ENCODE peak calls at places on chromosomes 11 and 22, in five cellular contexts. D is ELF-1; R is RPMI7951; T is CD4-positive, CD25-positive, alpha-beta regulatory T cell; C is GDM1. X is an unnamed sample.

GRCh38 chr11:72578991-72579815 is 95.0 kb downstream of the PDE2A start:
- DNase-seq in R (no peak), D (no peak), T (no peak), C (no peak), X (no peak)

GRCh38 chr11:19832166-19832750 is 119.6 kb downstream of the NAV2 start:
- DNase-seq in D (no peak), T (no peak), C (no peak), R (no peak), X (peak)

GRCh38 chr11:101129203-101129943 is at the start of gene PGR:
- DNase-seq in D (peak), R (peak), C (no peak), T (no peak), X (peak)

GRCh38 chr11:35619754-35620640 is 1.7 kb downstream of the FJX1 start:
- DNase-seq in D (peak), R (peak), T (no peak), C (no peak), X (peak)

GRCh38 chr11:126739499-126740145 is 260.9 kb downstream of the KIRREL3 start:
- DNase-seq in C (no peak), T (no peak), R (no peak), D (no peak), X (no peak)

GRCh38 chr22:23276656-23277582 is 96.6 kb downstream of the BCR start:
- DNase-seq in T (no peak), C (no peak), R (no peak), D (no peak), X (no peak)

GRCh38 chr11:71927813-71928738 is at the start of gene XNDC1N:
- DNase-seq in R (peak), T (peak), D (peak), C (peak), X (peak)

GRCh38 chr11:78171951-78172350 is 16.5 kb downstream of the KCTD21 start:
- DNase-seq in R (no peak), T (no peak), C (no peak), D (no peak), X (no peak)

GRCh38 chr22:19636696-19637355 is 77.5 kb upstream of the SEPTIN5 start:
- DNase-seq in C (no peak), T (no peak), D (no peak), R (no peak), X (no peak)

GRCh38 chr11:117068303-117068860 is 29.8 kb downstream of the SIK3 start:
- DNase-seq in R (no peak), C (no peak), D (no peak), T (no peak), X (peak)

GRCh38 chr11:117197516-117198456 is 1.4 kb upstream of the TAGLN start:
- DNase-seq in T (no peak), R (no peak), C (no peak), D (peak), X (no peak)

GRCh38 chr22:17921871-17922821 is 102.2 kb downstream of the MICAL3 start:
- DNase-seq in T (no peak), C (no peak), D (peak), R (no peak), X (no peak)

GRCh38 chr11:30192620-30193019 is 38.2 kb upstream of the FSHB start:
- DNase-seq in C (no peak), T (no peak), R (no peak), D (no peak), X (no peak)

GRCh38 chr11:10282121-10282520 is 11.9 kb downstream of the SBF2 start:
- DNase-seq in R (no peak), C (no peak), D (no peak), T (no peak), X (no peak)

GRCh38 chr11:70568504-70569172 is 170.3 kb downstream of the CTTN start:
- DNase-seq in C (no peak), R (peak), T (no peak), D (peak), X (no peak)

GRCh38 chr11:120352405-120352804 is 16.2 kb downstream of the ARHGEF12 start:
- DNase-seq in T (no peak), C (no peak), R (no peak), D (peak), X (no peak)

X was measured in Ammon's horn.